ENCODE peak calls at places on chromosome 18, in ten cellular contexts. Y is M059J, N is LoVo, W is RKO, C is ureter, P is HCT116, K is SK-MEL-5, F is NAMALWA, T is NCI-H1436, B is germinal center. I is an unnamed sample.

GRCh38 chr18:12313530-12314245 is 5.6 kb downstream of the TUBB6 start:
- DNase-seq in K (no peak), N (no peak), P (no peak), T (no peak), W (no peak), C (no peak), Y (no peak), F (peak), B (no peak), I (no peak)

GRCh38 chr18:35376393-35376741 is 770 bp downstream of the ZNF396 start:
- DNase-seq in F (no peak), C (no peak), N (no peak), T (no peak), Y (no peak), K (no peak), P (no peak), W (no peak), B (peak), I (no peak)

GRCh38 chr18:76380791-76381405 is 114.1 kb downstream of the ZNF516 start:
- DNase-seq in C (no peak), Y (no peak), T (no peak), B (peak), F (no peak), K (no peak), N (no peak), W (no peak), P (peak), I (no peak)

GRCh38 chr18:9681217-9681616 is 26.9 kb upstream of the RAB31 start:
- DNase-seq in N (no peak), P (no peak), K (no peak), Y (no peak), C (no peak), W (no peak), T (no peak), F (no peak), B (no peak), I (no peak)

GRCh38 chr18:21955757-21956652 is 213.4 kb upstream of the GATA6 start:
- DNase-seq in F (peak), N (peak), W (peak), B (peak), C (peak), T (peak), Y (peak), K (peak), P (peak), I (peak)

GRCh38 chr18:79823120-79823519 is 25.4 kb downstream of the KCNG2 start:
- DNase-seq in Y (no peak), N (no peak), W (no peak), K (no peak), P (no peak), F (no peak), C (no peak), T (no peak), B (no peak), I (no peak)

GRCh38 chr18:3869848-3870247 is 419.9 kb downstream of the TGIF1 start:
- DNase-seq in C (no peak), K (peak), T (peak), P (peak), N (peak), F (peak), B (no peak), W (peak), Y (peak), I (peak)

GRCh38 chr18:42201137-42201536 is 246.1 kb downstream of the PIK3C3 start:
- DNase-seq in N (no peak), K (no peak), B (no peak), C (no peak), P (no peak), Y (no peak), W (no peak), F (no peak), T (no peak), I (no peak)

GRCh38 chr18:61972389-61973264 is 79.8 kb upstream of the RNF152 start:
- DNase-seq in K (no peak), C (no peak), B (no peak), W (no peak), T (no peak), N (no peak), Y (peak), P (no peak), F (peak), I (no peak)

GRCh38 chr18:77522031-77522675 is 272.5 kb downstream of the GALR1 start:
- DNase-seq in F (no peak), T (no peak), N (no peak), B (no peak), C (no peak), W (no peak), P (no peak), K (peak), Y (no peak), I (peak)

GRCh38 chr18:27656167-27656778 is 471.2 kb upstream of the CHST9 start:
- DNase-seq in T (no peak), W (peak), B (no peak), F (no peak), P (no peak), K (no peak), C (no peak), Y (peak), N (no peak), I (no peak)

GRCh38 chr18:79422022-79422782 is 26.5 kb downstream of the NFATC1 start:
- DNase-seq in B (no peak), P (no peak), C (no peak), F (no peak), K (no peak), T (no peak), W (no peak), Y (no peak), N (no peak), I (peak)

GRCh38 chr18:5895300-5895885 is at the start of gene TMEM200C:
- DNase-seq in C (no peak), W (no peak), P (no peak), Y (peak), K (no peak), T (no peak), F (no peak), N (no peak), B (peak), I (no peak)

GRCh38 chr18:70709124-70709523 is 420.3 kb downstream of the SOCS6 start:
- DNase-seq in Y (no peak), F (no peak), P (no peak), N (no peak), T (no peak), C (no peak), B (no peak), K (no peak), W (no peak), I (no peak)

GRCh38 chr18:68034293-68034692 is 517.8 kb upstream of the DSEL start:
- DNase-seq in T (no peak), B (no peak), F (no peak), Y (no peak), W (no peak), P (no peak), C (no peak), N (no peak), K (no peak), I (peak)

GRCh38 chr18:39531659-39532058 is 1966.1 kb upstream of the CELF4 start:
- DNase-seq in K (no peak), C (no peak), W (no peak), B (no peak), F (no peak), Y (no peak), P (no peak), N (no peak), T (no peak), I (no peak)

GRCh38 chr18:60047556-60047955 is 147.8 kb downstream of the PMAIP1 start:
- DNase-seq in K (no peak), N (no peak), B (no peak), W (peak), T (no peak), C (no peak), Y (peak), P (no peak), F (no peak), I (no peak)

GRCh38 chr18:29191263-29191662 is 1014.3 kb upstream of the CDH2 start:
- DNase-seq in W (peak), Y (peak), K (peak), N (no peak), B (no peak), T (no peak), C (no peak), P (no peak), F (peak), I (peak)

GRCh38 chr18:46333371-46334199 is 229.4 kb downstream of the HAUS1 start:
- DNase-seq in Y (peak), N (no peak), F (no peak), B (no peak), P (peak), C (no peak), T (peak), K (no peak), W (no peak), I (peak)

GRCh38 chr18:34959211-34959829 is 81.9 kb upstream of the MAPRE2 start:
- DNase-seq in N (peak), B (no peak), F (no peak), C (no peak), K (no peak), P (no peak), W (no peak), T (no peak), Y (no peak), I (no peak)

GRCh38 chr18:5317186-5317585 is 21.7 kb upstream of the ZBTB14 start:
- DNase-seq in N (no peak), B (no peak), Y (no peak), W (no peak), K (no peak), F (no peak), P (no peak), T (no peak), C (no peak), I (peak)

GRCh38 chr18:45081579-45082181 is 401.0 kb downstream of the SETBP1 start:
- DNase-seq in F (no peak), N (no peak), B (no peak), Y (no peak), W (no peak), C (no peak), K (no peak), P (no peak), T (peak), I (peak)

GRCh38 chr18:10232062-10232461 is 222.4 kb upstream of the APCDD1 start:
- DNase-seq in Y (peak), K (no peak), T (no peak), P (no peak), N (no peak), W (no peak), B (no peak), F (no peak), C (no peak), I (no peak)

GRCh38 chr18:217532-218334 is 50.1 kb downstream of the THOC1 start:
- DNase-seq in W (no peak), F (no peak), Y (peak), P (no peak), B (no peak), T (no peak), C (no peak), N (no peak), K (no peak), I (no peak)